ENCODE peak calls at places on chromosomes 13 and 19, in four cellular contexts. E, H, Y and B are unnamed samples.

GRCh38 chr19:4057913-4058695 is 8.6 kb downstream of the ZBTB7A start:
- DNase-seq in H (no peak), E (peak; percentile 38), Y (peak; percentile 85), B (peak; percentile 74)

GRCh38 chr19:35065574-35065973 is 24.1 kb downstream of the HPN start:
- DNase-seq in H (no peak), E (no peak), Y (no peak), B (no peak)

GRCh38 chr13:44051923-44052322 is 172.2 kb downstream of the LACC1 start:
- DNase-seq in Y (peak; percentile 76), E (no peak), H (no peak), B (peak; percentile 56)

GRCh38 chr13:39910833-39911232 is 255.4 kb downstream of the COG6 start:
- DNase-seq in E (no peak), Y (no peak), H (no peak), B (no peak)

GRCh38 chr19:511101-511841 is 4.0 kb downstream of the TPGS1 start:
- DNase-seq in H (no peak), Y (peak; percentile 36), E (peak; percentile 78), B (peak; percentile 95)

GRCh38 chr19:21221653-21222052 is 79.8 kb downstream of the ZNF431 start:
- DNase-seq in Y (no peak), E (no peak), H (no peak), B (peak; percentile 66)

GRCh38 chr13:44158055-44158655 is 215.5 kb upstream of the SERP2 start:
- DNase-seq in E (no peak), Y (no peak), H (no peak), B (no peak)

GRCh38 chr13:41581884-41582547 is 124.7 kb downstream of the RGCC start:
- DNase-seq in Y (no peak), H (no peak), E (no peak), B (no peak)

GRCh38 chr19:55212447-55212846 is 3.1 kb upstream of the PTPRH start:
- DNase-seq in Y (no peak), E (no peak), H (no peak), B (peak; percentile 19)

GRCh38 chr13:21203132-21203531 is 26.7 kb downstream of the MRPL57 start:
- DNase-seq in Y (peak; percentile 29), E (no peak), H (no peak), B (no peak)

DNA sequence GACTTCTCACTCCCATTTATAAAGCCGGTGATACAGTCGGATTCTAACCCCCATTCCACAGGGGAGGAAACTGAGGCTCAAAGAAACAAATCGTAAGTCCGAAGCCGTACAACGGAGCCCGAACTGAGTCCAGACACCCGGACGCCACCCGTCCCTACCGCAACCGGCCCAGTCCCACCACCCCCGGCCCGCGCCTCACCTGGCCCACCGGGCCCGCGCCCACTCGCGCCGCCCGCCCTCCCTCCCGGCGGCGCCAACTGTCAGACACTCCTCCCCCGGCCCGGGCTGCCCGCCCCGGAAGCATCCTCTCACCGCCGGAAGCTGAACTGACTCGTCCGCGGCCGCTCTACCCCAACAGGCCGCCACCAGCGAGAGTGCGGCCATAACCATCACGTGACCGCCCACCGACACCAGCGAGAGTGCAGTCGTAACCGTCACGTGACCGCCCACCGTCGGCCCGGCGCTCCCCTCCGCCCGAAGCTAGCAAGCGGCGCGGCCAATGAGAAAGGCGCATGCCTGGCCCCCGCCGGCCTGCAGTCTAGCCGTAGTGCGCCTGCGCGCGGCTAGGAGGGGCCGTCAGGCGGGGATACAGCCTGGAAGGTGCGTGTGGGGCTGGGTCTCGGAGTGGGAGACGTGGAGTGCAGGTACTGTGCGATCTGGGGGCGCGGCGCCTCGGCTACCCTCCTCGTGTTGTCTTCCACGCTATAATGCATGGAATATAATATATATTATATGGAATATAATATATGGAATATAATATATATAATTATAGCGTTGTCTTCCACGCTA is at the start of the genes C19orf47 and PLD3:
- DNase-seq in E (peak; percentile 100), Y (peak; percentile 99), H (peak; percentile 97), B (peak; percentile 99)
- H2BK120ac ChIP-seq in E (no peak within 1 kb of the TSS), Y (peak within 1 kb of the TSS; percentile 17), H (no peak within 1 kb of the TSS), B (no peak within 1 kb of the TSS)

GRCh38 chr13:106213028-106213427 is 322.4 kb downstream of the EFNB2 start:
- DNase-seq in Y (no peak), E (no peak), H (peak; percentile 27), B (no peak)
- H2BK5ac ChIP-seq in Y (no peak overlapping the region), E (no peak overlapping the region), H (no peak overlapping the region), B (no peak overlapping the region)

GRCh38 chr19:23420824-23421223 is 25.6 kb upstream of the ZNF91 start:
- DNase-seq in H (no peak), E (no peak), Y (no peak), B (peak; percentile 33)

GRCh38 chr19:23410155-23410554 is 14.9 kb upstream of the ZNF91 start:
- DNase-seq in H (no peak), E (no peak), Y (no peak), B (no peak)

GRCh38 chr19:23415034-23415433 is 19.8 kb upstream of the ZNF91 start:
- DNase-seq in E (no peak), Y (no peak), H (peak; percentile 15), B (peak; percentile 55)

GRCh38 chr19:23415561-23416191 is 20.4 kb upstream of the ZNF91 start:
- DNase-seq in Y (no peak), E (peak; percentile 95), H (peak; percentile 84), B (peak; percentile 97)
- H3K18ac ChIP-seq in Y (no peak overlapping the region), E (peak overlapping the region; percentile 97), H (peak overlapping the region; percentile 95), B (peak overlapping the region; percentile 13)

GRCh38 chr19:19531951-19532805 is 3.5 kb downstream of the YJEFN3 start:
- DNase-seq in H (peak; percentile 71), E (peak; percentile 84), Y (peak; percentile 44), B (peak; percentile 71)
- H2BK120ac ChIP-seq in H (no peak overlapping the region), E (no peak overlapping the region), Y (no peak overlapping the region), B (no peak overlapping the region)

GRCh38 chr13:36131215-36131930 is at the start of gene DCLK1:
- DNase-seq in Y (no peak), E (peak; percentile 76), H (peak; percentile 56), B (peak; percentile 71)
- H2BK5ac ChIP-seq in Y (no peak within 1 kb of the TSS), E (no peak within 1 kb of the TSS), H (peak within 1 kb of the TSS; percentile 17), B (no peak within 1 kb of the TSS)

DNA sequence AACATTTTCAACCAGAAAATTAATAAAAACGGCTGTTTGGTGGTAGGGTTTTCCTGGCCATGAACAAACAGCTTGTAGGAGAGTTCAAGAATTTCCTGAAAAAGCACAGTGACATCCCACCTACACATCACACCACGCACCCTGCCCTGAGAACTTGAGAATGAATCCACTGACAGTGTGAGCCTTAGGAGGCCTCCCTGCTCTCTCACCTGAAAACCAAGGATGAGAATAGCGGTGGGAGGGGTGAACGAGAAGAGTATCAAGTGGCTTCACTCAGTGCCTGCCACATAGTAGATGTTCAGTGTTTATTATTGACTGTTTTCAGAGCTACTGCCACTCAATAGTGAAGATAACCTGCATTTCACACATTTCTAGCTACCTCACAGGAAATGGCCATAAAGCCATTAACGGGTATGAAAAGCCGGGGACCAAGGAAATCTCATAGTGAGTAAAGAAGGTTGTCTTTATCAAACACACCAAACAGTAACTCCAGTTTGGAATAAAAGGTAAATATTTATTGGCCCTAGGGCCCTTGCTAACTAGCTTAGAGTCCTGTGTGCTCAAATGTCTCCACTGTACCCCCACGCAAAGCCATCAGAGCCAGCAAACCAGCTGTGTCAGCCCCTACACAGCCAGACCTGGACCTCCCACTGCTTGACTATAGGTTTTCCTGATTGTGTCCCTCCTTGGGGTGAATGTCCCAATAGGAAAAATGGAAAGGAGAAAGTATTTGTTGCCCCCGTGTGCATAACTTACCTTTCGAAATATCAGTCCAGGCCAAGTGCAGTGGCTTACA is 40.6 kb downstream of the TPT1 start:
- DNase-seq in E (no peak), Y (no peak), H (no peak), B (peak; percentile 22)
- H3K18ac ChIP-seq in E (no peak overlapping the region), Y (no peak overlapping the region), H (no peak overlapping the region), B (no peak overlapping the region)

DNA sequence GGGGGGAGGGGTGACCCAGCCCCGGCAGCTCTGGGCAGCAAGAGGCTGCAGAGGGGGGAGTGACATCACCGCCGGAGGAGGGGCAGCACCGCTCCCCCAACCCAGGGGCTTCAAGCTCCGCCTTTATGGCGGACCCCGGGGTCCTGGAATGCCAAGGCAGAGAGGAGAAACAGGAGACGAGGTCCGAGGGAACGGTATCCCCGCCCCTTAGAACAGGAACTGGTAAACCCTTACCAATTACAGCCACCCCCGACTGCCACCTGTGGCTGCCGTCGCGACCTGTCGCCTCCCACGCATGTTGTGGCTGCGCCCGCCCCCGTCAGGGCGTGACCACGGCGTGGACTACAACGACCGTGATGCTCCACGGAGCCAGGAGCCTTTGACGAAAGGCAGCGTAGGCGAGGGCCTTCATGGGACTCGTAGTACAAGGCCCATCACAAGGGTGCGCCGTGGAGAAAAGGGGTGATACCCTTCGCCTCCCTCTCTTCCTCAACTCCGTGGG is 4.1 kb upstream of the KCNC3 start:
- DNase-seq in Y (peak; percentile 67), E (peak; percentile 96), H (peak; percentile 94), B (peak; percentile 97)
- H2BK120ac ChIP-seq in Y (no peak overlapping the region), E (no peak overlapping the region), H (no peak overlapping the region), B (no peak overlapping the region)